ENCODE peak calls at places on chromosome 15, in seven cellular contexts. H is SK-N-SH, P is H1, W is GM12892, V is HepG2, Y is K562, G is GM12878. I is an unnamed sample.

GRCh38 chr15:53072077-53072476 is 281.9 kb upstream of the ONECUT1 start:
- DNase-seq in W (no peak), P (peak), G (no peak), H (no peak), V (peak), Y (peak), I (no peak)

GRCh38 chr15:69747193-69747592 is 294.6 kb downstream of the RPLP1 start:
- DNase-seq in P (no peak), G (no peak), V (no peak), W (no peak), H (no peak), Y (no peak), I (no peak)

GRCh38 chr15:63765338-63765737 is 68.4 kb downstream of the HERC1 start:
- DNase-seq in H (no peak), P (peak), G (no peak), Y (no peak), V (no peak), W (no peak), I (no peak)

GRCh38 chr15:90860942-90861675 is 7.3 kb upstream of the FURIN start:
- DNase-seq in G (no peak), P (no peak), W (no peak), Y (no peak), V (peak), H (no peak), I (no peak)

GRCh38 chr15:60476713-60477112 is 2.2 kb downstream of the ICE2 start:
- DNase-seq in Y (no peak), V (peak), P (no peak), G (no peak), W (no peak), H (no peak), I (no peak)

GRCh38 chr15:52288051-52288942 is 7.3 kb downstream of the MYO5C start:
- DNase-seq in G (no peak), W (no peak), P (no peak), Y (no peak), V (peak), H (no peak), I (no peak)

GRCh38 chr15:80855206-80855605 is 76.0 kb downstream of the CEMIP start:
- DNase-seq in P (no peak), G (no peak), W (no peak), Y (no peak), H (no peak), V (no peak), I (no peak)

GRCh38 chr15:90859234-90860131 is 8.9 kb upstream of the FURIN start:
- DNase-seq in Y (no peak), G (no peak), P (no peak), V (peak), W (no peak), H (no peak), I (no peak)

GRCh38 chr15:63601727-63602185 is 4.6 kb downstream of the FBXL22 start:
- DNase-seq in P (no peak), Y (no peak), W (no peak), V (no peak), G (no peak), H (peak), I (no peak)

GRCh38 chr15:64614519-64614918 is 154.1 kb downstream of the ZNF609 start:
- DNase-seq in P (no peak), G (no peak), V (no peak), H (no peak), W (no peak), Y (no peak), I (no peak)

GRCh38 chr15:48096813-48097212 is 24.0 kb upstream of the SLC24A5 start:
- DNase-seq in Y (no peak), H (no peak), P (no peak), G (no peak), W (no peak), V (no peak), I (no peak)

GRCh38 chr15:65421360-65422215 is 1.2 kb downstream of the IGDCC4 start:
- DNase-seq in V (no peak), P (no peak), G (no peak), Y (peak), H (peak), W (peak), I (peak)

GRCh38 chr15:85116066-85116465 is 134.4 kb downstream of the PDE8A start:
- DNase-seq in Y (no peak), G (no peak), W (no peak), H (no peak), V (no peak), P (no peak), I (no peak)

GRCh38 chr15:33206366-33206765 is 11.9 kb upstream of the FMN1 start:
- DNase-seq in P (no peak), H (no peak), W (no peak), G (no peak), Y (no peak), V (no peak), I (no peak)

GRCh38 chr15:59170295-59170881 is 36.3 kb upstream of the LDHAL6B start:
- DNase-seq in H (peak), G (no peak), W (no peak), Y (no peak), P (no peak), V (peak), I (no peak)

GRCh38 chr15:38768970-38769369 is 204.4 kb upstream of the RASGRP1 start:
- DNase-seq in Y (peak), P (peak), G (no peak), W (no peak), H (no peak), V (no peak), I (no peak)

GRCh38 chr15:68812596-68813548 is 7.8 kb downstream of the ANP32A start:
- DNase-seq in Y (no peak), P (no peak), H (no peak), V (no peak), G (no peak), W (no peak), I (no peak)

GRCh38 chr15:27679621-27680521 is 419.2 kb downstream of the OCA2 start:
- DNase-seq in W (no peak), H (peak), V (no peak), Y (no peak), G (no peak), P (no peak), I (no peak)

GRCh38 chr15:91559066-91559465 is 294.4 kb upstream of the SLCO3A1 start:
- DNase-seq in H (no peak), V (peak), W (no peak), P (no peak), Y (no peak), G (no peak), I (no peak)

GRCh38 chr15:63274427-63274826 is 3.0 kb upstream of the APH1B start:
- DNase-seq in P (no peak), G (no peak), Y (no peak), W (no peak), V (no peak), H (no peak), I (no peak)

GRCh38 chr15:78301813-78302212 is 2.4 kb upstream of the SKIC8 start:
- DNase-seq in Y (no peak), V (no peak), W (no peak), H (no peak), G (no peak), P (no peak), I (no peak)

GRCh38 chr15:25793354-25794050 is 69.6 kb downstream of the ATP10A start:
- DNase-seq in W (no peak), G (peak), Y (no peak), V (no peak), P (no peak), H (no peak), I (peak)

GRCh38 chr15:67080900-67081431 is 15.6 kb downstream of the SMAD3 start:
- DNase-seq in G (peak), V (no peak), Y (peak), P (no peak), H (no peak), W (no peak), I (peak)

GRCh38 chr15:75455982-75456531 is 4.6 kb upstream of the SIN3A start:
- DNase-seq in H (no peak), P (no peak), Y (peak), V (peak), G (peak), W (peak), I (peak)

GRCh38 chr15:79090487-79091203 is at the start of gene RASGRF1:
- DNase-seq in V (no peak), H (peak), W (no peak), G (no peak), P (no peak), Y (no peak), I (no peak)

GRCh38 chr15:38195191-38195901 is 57.3 kb upstream of the SPRED1 start:
- DNase-seq in G (no peak), V (no peak), P (no peak), Y (no peak), H (no peak), W (no peak), I (no peak)

GRCh38 chr15:83733206-83733605 is 79.3 kb downstream of the ADAMTSL3 start:
- DNase-seq in W (no peak), G (no peak), H (no peak), Y (no peak), V (no peak), P (no peak), I (no peak)

GRCh38 chr15:43268111-43269105 is 1.7 kb upstream of the TGM5 start:
- DNase-seq in V (peak), H (peak), W (no peak), P (no peak), G (no peak), Y (peak), I (no peak)

GRCh38 chr15:68786753-68787152 is 33.9 kb downstream of the ANP32A start:
- DNase-seq in G (no peak), V (no peak), W (no peak), H (no peak), Y (no peak), P (no peak), I (no peak)

GRCh38 chr15:88375234-88375926 is 91.8 kb downstream of the MRPL46 start:
- DNase-seq in Y (peak), P (no peak), G (no peak), V (no peak), H (no peak), W (no peak), I (no peak)

GRCh38 chr15:99251436-99251821 is at the start of gene LRRC28:
- DNase-seq in H (no peak), G (no peak), Y (no peak), W (no peak), V (peak), P (no peak), I (no peak)

GRCh38 chr15:89409184-89409992 is 74.8 kb upstream of the POLG start:
- DNase-seq in H (no peak), V (no peak), G (no peak), Y (no peak), W (no peak), P (no peak), I (no peak)

GRCh38 chr15:83153288-83153687 is 45.8 kb downstream of the TM6SF1 start:
- DNase-seq in P (no peak), W (no peak), V (no peak), Y (no peak), G (no peak), H (no peak), I (no peak)

GRCh38 chr15:90497374-90497773 is 32.3 kb upstream of the CRTC3 start:
- DNase-seq in P (no peak), H (no peak), Y (no peak), G (no peak), W (no peak), V (no peak), I (no peak)

GRCh38 chr15:67564590-67565345 is 22.3 kb downstream of the MAP2K5 start:
- DNase-seq in Y (no peak), H (no peak), G (peak), V (no peak), W (no peak), P (no peak), I (peak)

GRCh38 chr15:39213385-39213840 is 367.5 kb upstream of the THBS1 start:
- DNase-seq in V (peak), P (peak), Y (peak), G (no peak), H (no peak), W (no peak), I (no peak)

GRCh38 chr15:72727154-72727553 is 41.1 kb downstream of the BBS4 start:
- DNase-seq in W (no peak), H (no peak), Y (no peak), G (no peak), V (peak), P (no peak), I (no peak)

GRCh38 chr15:74202461-74203401 is at the start of gene STRA6:
- DNase-seq in G (no peak), H (peak), V (peak), Y (peak), P (peak), W (no peak), I (no peak)
- TF ChIP-seq TAF1 in G (no peak), H (peak), V (no peak), Y (no peak), P (peak), W (no peak), I (no peak)

GRCh38 chr15:40342421-40343313 is 1.9 kb upstream of the CCDC9B start:
- DNase-seq in W (no peak), Y (no peak), H (no peak), P (no peak), G (no peak), V (no peak), I (no peak)

GRCh38 chr15:40344631-40345120 is 3.9 kb upstream of the CCDC9B start:
- DNase-seq in H (peak), Y (peak), P (no peak), W (peak), V (peak), G (no peak), I (peak)

GRCh38 chr15:40345225-40345866 is 4.6 kb upstream of the CCDC9B start:
- DNase-seq in P (no peak), V (no peak), Y (no peak), H (no peak), W (no peak), G (no peak), I (no peak)

GRCh38 chr15:40344217-40344616 is 3.5 kb upstream of the CCDC9B start:
- DNase-seq in P (no peak), H (no peak), Y (no peak), G (no peak), V (no peak), W (no peak), I (no peak)

DNA sequence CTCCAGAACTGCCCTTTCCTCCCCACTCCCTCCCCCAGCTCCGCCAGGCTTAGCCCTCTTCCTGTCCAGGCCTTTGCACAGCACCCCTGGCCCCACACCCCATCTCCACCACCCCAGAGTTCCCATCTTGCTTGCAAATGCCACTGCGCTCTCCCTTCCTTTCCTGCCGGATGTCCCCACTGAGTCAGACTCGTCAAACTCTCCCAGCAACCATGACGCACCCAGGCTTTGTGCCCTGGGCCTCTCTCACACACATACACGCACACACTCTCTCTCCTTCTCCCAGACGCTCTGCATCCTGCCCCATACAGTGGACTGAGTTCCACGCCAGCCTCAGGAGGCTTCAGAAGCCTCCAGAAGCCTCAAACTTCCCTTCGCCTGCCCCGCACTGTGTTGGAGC is 2.8 kb upstream of the CCDC9B start:
- DNase-seq in G (no peak), Y (no peak), P (no peak), H (no peak), V (peak), W (no peak), I (no peak)
- TF ChIP-seq TAF1 in G (no peak), Y (no peak), P (no peak), H (peak), V (no peak), W (no peak), I (no peak)

GRCh38 chr15:29135266-29135665 is 134.4 kb downstream of the NSMCE3 start:
- DNase-seq in W (no peak), Y (no peak), G (no peak), V (no peak), H (no peak), P (no peak), I (no peak)
- TF ChIP-seq TAF1 in W (no peak), Y (no peak), G (no peak), V (no peak), H (no peak), P (no peak), I (no peak)

GRCh38 chr15:57696146-57696545 is 10.4 kb upstream of the POLR2M start:
- DNase-seq in Y (no peak), H (no peak), W (no peak), G (no peak), P (no peak), V (no peak), I (no peak)
- TF ChIP-seq TAF1 in Y (no peak), H (no peak), W (no peak), G (no peak), P (no peak), V (no peak), I (no peak)